ENCODE peak calls at places on chromosomes 7 and 10, in five cellular contexts. L, K, B, H and X are unnamed samples.

GRCh38 chr10:70699659-70700174 is 27.4 kb downstream of the ADAMTS14 start:
- DNase-seq in L (peak; percentile 53), K (peak; percentile 93), B (peak; percentile 9), H (no peak), X (no peak)

GRCh38 chr10:86603256-86603655 is 51.1 kb upstream of the OPN4 start:
- DNase-seq in L (no peak), K (no peak), B (peak; percentile 60), H (no peak), X (no peak)

GRCh38 chr10:19749185-19749729 is 67.0 kb upstream of the PLXDC2 start:
- DNase-seq in L (no peak), K (no peak), B (no peak), H (no peak), X (no peak)

GRCh38 chr7:134186022-134186421 is 58.9 kb downstream of the LRGUK start:
- DNase-seq in L (no peak), K (no peak), B (no peak), H (no peak), X (no peak)

GRCh38 chr10:71984126-71984797 is 20.1 kb downstream of the CHST3 start:
- DNase-seq in L (peak; percentile 16), K (no peak), B (no peak), H (no peak), X (no peak)

GRCh38 chr10:97683556-97684357 is 3.3 kb downstream of the AVPI1 start:
- DNase-seq in L (peak; percentile 63), K (no peak), B (no peak), H (no peak), X (no peak)

GRCh38 chr10:119522747-119523426 is 19.6 kb downstream of the RGS10 start:
- DNase-seq in L (no peak), K (no peak), B (peak; percentile 72), H (no peak), X (no peak)

GRCh38 chr7:45150199-45150598 is 7.4 kb upstream of the RAMP3 start:
- DNase-seq in L (no peak), K (no peak), B (no peak), H (no peak), X (no peak)

GRCh38 chr10:35456175-35456574 is 119.9 kb downstream of the CCNY start:
- DNase-seq in L (no peak), K (no peak), B (no peak), H (no peak), X (no peak)

GRCh38 chr10:27601937-27602538 is 97.9 kb downstream of the RAB18 start:
- DNase-seq in L (no peak), K (no peak), B (no peak), H (no peak), X (no peak)

GRCh38 chr7:106773228-106773627 is 91.9 kb upstream of the PIK3CG start:
- DNase-seq in L (no peak), K (no peak), B (no peak), H (no peak), X (no peak)

GRCh38 chr7:78176186-78176585 is 377.6 kb downstream of the PHTF2 start:
- DNase-seq in L (no peak), K (no peak), B (no peak), H (no peak), X (no peak)

GRCh38 chr7:132680590-132680989 is 104.3 kb upstream of the PLXNA4 start:
- DNase-seq in L (no peak), K (no peak), B (no peak), H (no peak), X (no peak)

GRCh38 chr7:114082934-114083647 is 164.3 kb upstream of the PPP1R3A start:
- DNase-seq in L (peak; percentile 37), K (no peak), B (no peak), H (no peak), X (peak; percentile 75)

GRCh38 chr10:75071164-75071489 is 40.3 kb upstream of the SAMD8 start:
- DNase-seq in L (peak; percentile 79), K (no peak), B (no peak), H (no peak), X (no peak)

GRCh38 chr10:77091745-77092144 is 545.9 kb downstream of the KCNMA1 start:
- DNase-seq in L (no peak), K (no peak), B (no peak), H (no peak), X (no peak)

GRCh38 chr7:99235925-99236324 is 28.0 kb upstream of the KPNA7 start:
- DNase-seq in L (no peak), K (no peak), B (no peak), H (no peak), X (no peak)

GRCh38 chr7:4880218-4880617 is 3.3 kb downstream of the RADIL start:
- DNase-seq in L (peak; percentile 43), K (no peak), B (no peak), H (no peak), X (no peak)

GRCh38 chr10:92108120-92108519 is 182.8 kb downstream of the CPEB3 start:
- DNase-seq in L (no peak), K (no peak), B (no peak), H (no peak), X (no peak)

GRCh38 chr10:44056206-44056605 is 328.7 kb downstream of the CXCL12 start:
- DNase-seq in L (peak; percentile 50), K (no peak), B (no peak), H (no peak), X (no peak)

GRCh38 chr7:115844857-115845256 is 185.7 kb downstream of the TFEC start:
- DNase-seq in L (no peak), K (no peak), B (no peak), H (no peak), X (no peak)

GRCh38 chr10:103254538-103255325 is 9.0 kb downstream of the RPEL1 start:
- DNase-seq in L (no peak), K (no peak), B (no peak), H (no peak), X (no peak)

GRCh38 chr10:70266056-70266455 is 17.7 kb downstream of the NPFFR1 start:
- DNase-seq in L (no peak), K (no peak), B (no peak), H (no peak), X (no peak)

GRCh38 chr7:30727061-30727945 is 24.6 kb upstream of the INMT start:
- DNase-seq in L (no peak), K (no peak), B (no peak), H (no peak), X (peak; percentile 53)

GRCh38 chr10:43380610-43381222 is 9.3 kb downstream of the FXYD4 start:
- DNase-seq in L (peak; percentile 30), K (peak; percentile 50), B (no peak), H (no peak), X (no peak)

GRCh38 chr7:29116801-29117200 is 29.5 kb downstream of the CPVL start:
- DNase-seq in L (no peak), K (no peak), B (no peak), H (no peak), X (no peak)

GRCh38 chr7:68980011-68980410 is 618.3 kb upstream of the AUTS2 start:
- DNase-seq in L (no peak), K (no peak), B (no peak), H (no peak), X (no peak)

DNA sequence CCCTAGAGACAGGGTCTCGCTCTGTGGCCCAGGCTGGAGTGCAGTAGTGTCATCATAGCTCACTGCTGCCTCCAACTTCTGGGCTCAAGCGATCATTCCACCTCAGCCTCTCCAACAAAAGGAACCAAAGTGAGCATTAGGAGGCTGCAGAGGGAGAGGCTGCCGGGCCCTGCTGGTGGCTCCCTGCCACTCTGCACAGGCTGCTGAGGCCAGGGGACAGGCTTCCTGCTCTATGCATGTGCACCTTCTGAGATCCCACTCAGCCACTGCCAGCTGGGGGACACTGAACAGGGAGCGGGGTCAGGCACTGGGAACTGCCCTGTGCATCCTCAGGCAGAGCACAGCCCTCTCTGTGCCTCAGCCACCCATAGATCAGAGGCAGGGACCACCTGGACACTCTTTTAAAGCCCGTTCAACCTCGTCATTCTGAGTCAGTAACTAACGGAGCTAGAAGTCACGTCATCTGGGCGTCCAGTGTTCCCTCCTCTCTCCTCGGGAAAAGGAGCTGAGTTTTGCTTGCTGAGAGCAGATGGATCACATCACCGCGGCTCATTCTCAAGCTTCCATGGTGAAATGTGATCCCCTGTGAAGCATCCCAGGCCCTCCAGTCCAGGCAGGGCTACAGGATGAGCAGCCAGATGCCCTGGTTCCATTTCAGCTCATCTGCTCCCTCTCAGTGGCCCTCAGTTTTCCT is 109.6 kb downstream of the MYL10 start:
- DNase-seq in L (no peak), K (no peak), B (no peak), H (no peak), X (no peak)
- TF ChIP-seq RFX5 in L (no peak), K (no peak), B (no peak), H (no peak), X (no peak)

GRCh38 chr7:50310361-50310760 is 5.8 kb downstream of the IKZF1 start:
- DNase-seq in L (no peak), K (no peak), B (no peak), H (no peak), X (no peak)

GRCh38 chr7:50308301-50309129 is 4.0 kb downstream of the IKZF1 start:
- DNase-seq in L (no peak), K (peak; percentile 38), B (no peak), H (no peak), X (no peak)

GRCh38 chr7:50309130-50309478 is 4.6 kb downstream of the IKZF1 start:
- DNase-seq in L (no peak), K (no peak), B (no peak), H (no peak), X (no peak)

GRCh38 chr7:50307368-50308012 is 3.0 kb downstream of the IKZF1 start:
- DNase-seq in L (no peak), K (peak; percentile 51), B (no peak), H (no peak), X (no peak)

DNA sequence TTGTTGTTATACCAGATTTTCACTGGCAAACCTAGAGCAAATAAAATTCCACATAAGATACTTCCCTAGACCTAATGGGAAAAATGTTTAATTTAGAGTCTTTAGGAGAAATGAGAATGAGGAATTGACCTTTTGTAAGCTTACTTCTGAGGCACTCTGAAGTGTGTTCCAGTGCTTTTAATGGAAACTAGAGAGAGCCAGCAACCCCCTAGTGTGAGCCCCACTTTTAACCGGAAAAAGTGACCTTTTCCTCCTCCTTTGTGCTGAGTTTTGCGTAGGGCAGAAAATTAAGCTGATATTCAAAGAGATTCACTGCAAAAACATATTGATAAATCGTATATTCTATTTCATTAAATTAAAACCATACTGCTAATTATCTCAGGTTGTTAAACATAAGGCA is 5.2 kb downstream of the IKZF1 start:
- DNase-seq in L (no peak), K (no peak), B (no peak), H (no peak), X (no peak)
- H3K79me2 ChIP-seq in L (no peaks in the 10 kb centered on the region), K (peaks cover 99% of the 10 kb centered on the region), B (no peaks in the 10 kb centered on the region), H (peaks cover 97% of the 10 kb centered on the region), X (no peaks in the 10 kb centered on the region)

DNA sequence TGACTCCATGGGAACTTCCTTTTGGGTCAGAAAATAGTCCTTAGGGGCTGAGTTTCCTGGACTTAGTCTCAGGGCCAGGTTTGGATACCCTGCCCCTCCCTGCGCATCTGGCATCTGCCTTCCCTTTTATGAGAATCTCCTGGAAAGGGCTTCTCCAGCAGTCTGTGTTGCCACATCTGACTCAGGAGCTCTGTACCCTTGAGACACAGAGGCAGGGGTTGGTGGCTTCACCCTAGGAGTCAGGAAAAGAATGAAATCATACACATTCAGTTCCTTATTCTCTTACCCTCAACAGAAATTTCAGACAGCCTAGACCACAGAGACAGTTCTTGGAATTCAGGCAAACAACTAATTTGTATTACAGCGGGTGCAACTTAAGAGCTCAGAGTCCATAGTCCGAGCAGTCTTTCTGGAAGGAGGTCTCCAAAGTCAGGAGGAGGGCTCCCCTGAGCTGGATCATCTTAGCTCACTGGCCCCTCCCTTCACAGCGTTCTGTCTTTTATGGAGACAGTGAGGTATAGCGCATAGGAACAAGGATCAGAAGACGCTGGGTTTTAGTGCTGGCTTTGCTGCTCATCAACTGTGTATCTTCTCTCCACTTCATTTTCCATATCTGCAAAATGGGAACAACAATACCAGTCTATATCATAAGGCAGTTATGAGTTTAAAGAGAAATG is 3.0 kb upstream of the PLAU start:
- DNase-seq in L (no peak), K (no peak), B (no peak), H (no peak), X (no peak)
- TF ChIP-seq RFX5 in L (no peak), K (no peak), B (no peak), H (no peak), X (no peak)

GRCh38 chr7:105178177-105178576 is 164.2 kb downstream of the KMT2E start:
- DNase-seq in L (no peak), K (no peak), B (no peak), H (no peak), X (no peak)
- H3K79me2 ChIP-seq in L (peaks cover 69% of the 10 kb centered on the region), K (peaks cover 3% of the 10 kb centered on the region), B (peaks cover 4% of the 10 kb centered on the region), H (no peaks in the 10 kb centered on the region), X (no peaks in the 10 kb centered on the region)